ENCODE peak calls at places on chromosomes 7 and 10, in nine cellular contexts. P is breast epithelium, N is spleen, W is tibial nerve, T is heart left ventricle, V is adrenal gland, H is suprapubic skin, Q is thyroid gland, E is body of pancreas. U is an unnamed sample.

GRCh38 chr7:42253316-42253715 is 16.3 kb upstream of the GLI3 start:
- DNase-seq in P (no peak), N (no peak), W (no peak), T (no peak), V (no peak), H (no peak), Q (no peak), E (no peak), U (no peak)

GRCh38 chr7:86130268-86130667 is 513.4 kb upstream of the GRM3 start:
- DNase-seq in P (no peak), N (peak), W (no peak), T (peak), V (no peak), H (no peak), Q (no peak), E (no peak), U (no peak)

GRCh38 chr7:121288894-121289293 is 39.9 kb upstream of the WNT16 start:
- DNase-seq in P (no peak), N (no peak), W (no peak), T (no peak), V (no peak), H (no peak), Q (no peak), E (no peak), U (no peak)

GRCh38 chr10:124693801-124694416 is 50.3 kb downstream of the FAM53B start:
- DNase-seq in P (no peak), N (peak), W (no peak), T (peak), V (no peak), H (no peak), Q (peak), E (peak), U (no peak)

GRCh38 chr10:101778781-101779543 is 3.0 kb upstream of the FGF8 start:
- DNase-seq in P (no peak), N (peak), W (no peak), T (no peak), V (no peak), H (peak), Q (peak), E (peak), U (no peak)

GRCh38 chr10:132606536-132607316 is 69.1 kb downstream of the INPP5A start:
- DNase-seq in P (no peak), N (peak), W (no peak), T (peak), V (peak), H (no peak), Q (peak), E (no peak), U (no peak)

GRCh38 chr7:131546583-131547111 is 9.8 kb downstream of the PODXL start:
- DNase-seq in P (no peak), N (peak), W (no peak), T (no peak), V (no peak), H (no peak), Q (no peak), E (peak), U (no peak)

GRCh38 chr7:129790136-129790535 is 162.6 kb downstream of the UBE2H start:
- DNase-seq in P (no peak), N (no peak), W (no peak), T (no peak), V (no peak), H (no peak), Q (no peak), E (no peak), U (no peak)

GRCh38 chr10:79399242-79399831 is 46.1 kb downstream of the ZCCHC24 start:
- DNase-seq in P (no peak), N (peak), W (peak), T (peak), V (peak), H (peak), Q (peak), E (peak), U (peak)

GRCh38 chr10:15451137-15452094 is 80.3 kb upstream of the FAM171A1 start:
- DNase-seq in P (no peak), N (no peak), W (no peak), T (no peak), V (no peak), H (no peak), Q (no peak), E (no peak), U (no peak)

GRCh38 chr10:73576178-73576889 is 14.8 kb downstream of the USP54 start:
- DNase-seq in P (no peak), N (no peak), W (no peak), T (no peak), V (peak), H (no peak), Q (peak), E (peak), U (no peak)

GRCh38 chr10:63200416-63200815 is 67.3 kb downstream of the NRBF2 start:
- DNase-seq in P (no peak), N (no peak), W (no peak), T (no peak), V (no peak), H (no peak), Q (no peak), E (no peak), U (no peak)

GRCh38 chr7:23334482-23335056 is 35.4 kb downstream of the MALSU1 start:
- DNase-seq in P (peak), N (no peak), W (no peak), T (no peak), V (peak), H (no peak), Q (peak), E (peak), U (no peak)

GRCh38 chr10:29157321-29157720 is 131.5 kb upstream of the LYZL1 start:
- DNase-seq in P (no peak), N (no peak), W (no peak), T (no peak), V (no peak), H (no peak), Q (no peak), E (no peak), U (no peak)

GRCh38 chr7:127392182-127392565 is 334 bp downstream of the ZNF800 start:
- DNase-seq in P (peak), N (peak), W (no peak), T (peak), V (no peak), H (peak), Q (peak), E (peak), U (peak)

GRCh38 chr7:5406957-5407930 is 16.4 kb downstream of the TNRC18 start:
- DNase-seq in P (no peak), N (no peak), W (no peak), T (no peak), V (no peak), H (no peak), Q (no peak), E (no peak), U (no peak)

GRCh38 chr7:114835303-114835702 is 86.6 kb upstream of the MDFIC start:
- DNase-seq in P (no peak), N (no peak), W (no peak), T (no peak), V (no peak), H (no peak), Q (no peak), E (no peak), U (no peak)

GRCh38 chr10:15751048-15751447 is 31.3 kb upstream of the ITGA8 start:
- DNase-seq in P (no peak), N (no peak), W (no peak), T (no peak), V (no peak), H (no peak), Q (no peak), E (no peak), U (no peak)

GRCh38 chr10:78954701-78955100 is 114.1 kb upstream of the ZMIZ1 start:
- DNase-seq in P (no peak), N (no peak), W (no peak), T (no peak), V (no peak), H (no peak), Q (no peak), E (no peak), U (no peak)

GRCh38 chr7:15175103-15175502 is 272.6 kb upstream of the DGKB start:
- DNase-seq in P (no peak), N (no peak), W (no peak), T (no peak), V (no peak), H (no peak), Q (no peak), E (no peak), U (no peak)

GRCh38 chr7:36208406-36208805 is 55.4 kb downstream of the EEPD1 start:
- DNase-seq in P (no peak), N (no peak), W (no peak), T (no peak), V (peak), H (no peak), Q (no peak), E (no peak), U (no peak)

GRCh38 chr10:25493122-25493893 is 318.5 kb downstream of the GPR158 start:
- DNase-seq in P (no peak), N (no peak), W (no peak), T (no peak), V (peak), H (no peak), Q (no peak), E (no peak), U (no peak)

GRCh38 chr7:37833818-37834146 is 14.6 kb upstream of the NME8 start:
- DNase-seq in P (no peak), N (no peak), W (no peak), T (no peak), V (no peak), H (no peak), Q (no peak), E (no peak), U (no peak)

GRCh38 chr7:1854521-1855395 is 184.7 kb downstream of the ELFN1 start:
- DNase-seq in P (peak), N (peak), W (no peak), T (peak), V (no peak), H (peak), Q (peak), E (no peak), U (peak)

GRCh38 chr7:73307436-73307835 is 1.2 kb downstream of the NSUN5 start:
- DNase-seq in P (no peak), N (peak), W (no peak), T (no peak), V (no peak), H (no peak), Q (no peak), E (no peak), U (no peak)

GRCh38 chr10:88076027-88076880 is 212.8 kb downstream of the PTEN start:
- DNase-seq in P (no peak), N (no peak), W (no peak), T (no peak), V (no peak), H (no peak), Q (peak), E (no peak), U (no peak)

GRCh38 chr10:62056660-62057059 is 155.2 kb downstream of the ARID5B start:
- DNase-seq in P (no peak), N (no peak), W (no peak), T (no peak), V (no peak), H (no peak), Q (no peak), E (no peak), U (no peak)

GRCh38 chr10:88538038-88538437 is 45.1 kb downstream of the RNLS start:
- DNase-seq in P (no peak), N (no peak), W (no peak), T (no peak), V (no peak), H (no peak), Q (no peak), E (no peak), U (no peak)

GRCh38 chr7:151231964-151232271 is 365 bp upstream of the CHPF2 start:
- DNase-seq in P (no peak), N (no peak), W (no peak), T (no peak), V (no peak), H (no peak), Q (no peak), E (no peak), U (no peak)

GRCh38 chr7:2876031-2876862 is 32.1 kb upstream of the GNA12 start:
- DNase-seq in P (no peak), N (no peak), W (no peak), T (no peak), V (peak), H (no peak), Q (no peak), E (no peak), U (no peak)

GRCh38 chr10:86365346-86366032 is 1.1 kb downstream of the GRID1 start:
- DNase-seq in P (peak), N (peak), W (peak), T (peak), V (peak), H (peak), Q (peak), E (no peak), U (peak)

GRCh38 chr10:43842496-43842895 is 193.8 kb upstream of the ZNF32 start:
- DNase-seq in P (no peak), N (no peak), W (no peak), T (no peak), V (no peak), H (no peak), Q (no peak), E (no peak), U (no peak)

GRCh38 chr10:65675236-65675635 is 1250.6 kb upstream of the LRRTM3 start:
- DNase-seq in P (no peak), N (no peak), W (no peak), T (no peak), V (no peak), H (no peak), Q (no peak), E (no peak), U (no peak)

GRCh38 chr7:35647171-35647574 is 47.8 kb downstream of the HERPUD2 start:
- DNase-seq in P (no peak), N (no peak), W (no peak), T (no peak), V (peak), H (no peak), Q (no peak), E (peak), U (no peak)

GRCh38 chr10:37654466-37654865 is 202.9 kb downstream of the ZNF248 start:
- DNase-seq in P (no peak), N (no peak), W (no peak), T (no peak), V (no peak), H (no peak), Q (no peak), E (no peak), U (no peak)

GRCh38 chr10:119542990-119543813 is 683 bp upstream of the RGS10 start:
- DNase-seq in P (no peak), N (peak), W (peak), T (peak), V (no peak), H (no peak), Q (peak), E (peak), U (peak)
- TF ChIP-seq POLR2A in P (no peak), N (no peak), W (no peak), T (no peak), V (no peak), H (no peak), Q (no peak), E (no peak), U (no peak)

GRCh38 chr7:75876126-75876881 is 2.5 kb upstream of the RHBDD2 start:
- DNase-seq in P (no peak), N (no peak), W (no peak), T (no peak), V (no peak), H (no peak), Q (no peak), E (no peak), U (no peak)
- H3K4me3 ChIP-seq in P (no peak), N (no peak), W (no peak), T (no peak), V (no peak), H (no peak), Q (no peak), E (no peak), U (no peak)

DNA sequence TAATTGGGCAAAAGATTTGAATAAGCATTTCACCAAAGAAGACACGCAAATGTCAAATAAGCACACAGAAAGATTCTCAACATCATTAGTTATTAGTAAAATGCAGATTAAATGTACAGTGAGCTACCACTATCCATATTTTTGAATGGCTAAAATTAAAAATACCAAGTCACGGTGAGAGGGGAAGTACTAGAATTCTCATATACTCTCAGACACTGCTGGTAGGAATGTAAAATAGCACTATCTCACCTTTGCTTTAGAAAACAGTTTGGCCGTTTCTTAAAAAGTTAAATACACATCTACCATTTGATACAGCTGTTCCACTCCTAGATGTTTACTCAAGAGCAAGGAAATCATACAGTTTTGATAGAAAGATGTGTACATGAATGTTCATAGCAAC is 115.8 kb upstream of the CELF2 start:
- DNase-seq in P (no peak), N (no peak), W (no peak), T (no peak), V (no peak), H (no peak), Q (no peak), E (no peak), U (no peak)
- TF ChIP-seq POLR2A in P (no peak), N (no peak), W (no peak), T (no peak), V (no peak), H (no peak), Q (no peak), E (no peak), U (no peak)

GRCh38 chr7:99210265-99210970 is 2.5 kb upstream of the KPNA7 start:
- DNase-seq in P (no peak), N (no peak), W (no peak), T (no peak), V (no peak), H (no peak), Q (no peak), E (peak), U (peak)

GRCh38 chr7:99209781-99210180 is 1.9 kb upstream of the KPNA7 start:
- DNase-seq in P (no peak), N (no peak), W (no peak), T (no peak), V (no peak), H (no peak), Q (no peak), E (peak), U (no peak)

GRCh38 chr7:99211241-99211602 is 3.3 kb upstream of the KPNA7 start:
- DNase-seq in P (no peak), N (no peak), W (no peak), T (no peak), V (no peak), H (no peak), Q (no peak), E (no peak), U (no peak)
- H3K4me3 ChIP-seq in P (no peak), N (no peak), W (no peak), T (no peak), V (no peak), H (no peak), Q (no peak), E (no peak), U (no peak)

GRCh38 chr7:621572-622285 is 102.1 kb upstream of the PDGFA start:
- DNase-seq in P (no peak), N (peak), W (no peak), T (peak), V (no peak), H (no peak), Q (no peak), E (no peak), U (no peak)
- TF ChIP-seq POLR2A in P (no peak), N (no peak), W (no peak), T (no peak), V (no peak), H (no peak), Q (no peak), E (no peak), U (no peak)

GRCh38 chr10:69492746-69493462 is 41.6 kb downstream of the TSPAN15 start:
- DNase-seq in P (peak), N (peak), W (no peak), T (no peak), V (no peak), H (no peak), Q (no peak), E (no peak), U (no peak)
- H3K4me3 ChIP-seq in P (no peak), N (no peak), W (no peak), T (no peak), V (no peak), H (no peak), Q (no peak), E (no peak), U (no peak)

GRCh38 chr10:112370424-112370819 is 3.5 kb upstream of the ACSL5 start:
- DNase-seq in P (no peak), N (peak), W (no peak), T (no peak), V (no peak), H (no peak), Q (no peak), E (no peak), U (no peak)

GRCh38 chr10:112373912-112374338 is at the start of gene ACSL5:
- DNase-seq in P (no peak), N (no peak), W (no peak), T (no peak), V (no peak), H (no peak), Q (no peak), E (no peak), U (peak)

GRCh38 chr10:112375721-112376577 is 2.0 kb downstream of the ACSL5 start:
- DNase-seq in P (peak), N (peak), W (peak), T (peak), V (peak), H (no peak), Q (peak), E (peak), U (peak)

GRCh38 chr10:112376578-112376855 is 2.6 kb downstream of the ACSL5 start:
- DNase-seq in P (no peak), N (no peak), W (no peak), T (no peak), V (no peak), H (no peak), Q (no peak), E (no peak), U (no peak)

DNA sequence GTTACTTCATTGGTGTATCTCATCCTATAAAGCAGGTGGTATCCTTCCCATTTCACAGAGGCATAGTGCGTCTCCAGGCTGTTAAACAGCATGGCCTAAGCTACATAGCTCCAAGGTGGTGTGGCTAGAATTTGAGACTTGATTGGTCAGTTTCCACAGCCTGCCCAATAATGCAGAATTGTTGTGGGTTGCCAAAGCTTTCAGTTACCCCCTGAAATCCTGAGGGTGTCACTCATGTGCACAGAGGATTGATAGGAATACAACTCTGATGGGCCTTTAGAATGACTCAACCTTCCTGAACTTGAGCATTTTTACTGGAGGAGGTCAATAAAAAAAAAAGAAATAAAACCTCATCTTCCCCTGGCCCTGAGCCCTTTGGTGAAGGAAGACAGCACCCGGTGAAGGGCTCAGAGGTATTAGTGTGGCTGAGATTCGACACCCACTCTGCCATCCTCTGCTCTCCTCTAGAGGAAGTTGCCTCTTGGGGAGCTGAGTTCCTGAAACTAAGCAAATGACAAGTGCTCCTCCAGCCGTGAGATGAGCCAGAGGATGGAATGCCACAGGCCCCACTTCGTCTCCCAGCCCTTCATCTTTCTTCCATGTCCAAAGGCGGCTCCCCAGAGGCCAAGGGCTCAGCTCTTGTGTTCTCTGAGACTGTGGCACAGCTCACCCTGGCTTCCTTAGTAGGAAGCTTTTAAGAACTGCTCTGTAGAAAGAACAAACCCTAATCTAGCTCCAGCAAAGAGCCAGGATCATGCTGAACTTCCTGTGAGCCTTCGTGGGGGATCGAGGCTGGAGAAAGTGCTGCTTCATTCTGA is 1.0 kb downstream of the ACSL5 start:
- DNase-seq in P (no peak), N (peak), W (no peak), T (no peak), V (no peak), H (no peak), Q (peak), E (no peak), U (peak)
- TF ChIP-seq POLR2A in P (no peak), N (no peak), W (no peak), T (no peak), V (no peak), H (no peak), Q (no peak), E (no peak), U (no peak)

DNA sequence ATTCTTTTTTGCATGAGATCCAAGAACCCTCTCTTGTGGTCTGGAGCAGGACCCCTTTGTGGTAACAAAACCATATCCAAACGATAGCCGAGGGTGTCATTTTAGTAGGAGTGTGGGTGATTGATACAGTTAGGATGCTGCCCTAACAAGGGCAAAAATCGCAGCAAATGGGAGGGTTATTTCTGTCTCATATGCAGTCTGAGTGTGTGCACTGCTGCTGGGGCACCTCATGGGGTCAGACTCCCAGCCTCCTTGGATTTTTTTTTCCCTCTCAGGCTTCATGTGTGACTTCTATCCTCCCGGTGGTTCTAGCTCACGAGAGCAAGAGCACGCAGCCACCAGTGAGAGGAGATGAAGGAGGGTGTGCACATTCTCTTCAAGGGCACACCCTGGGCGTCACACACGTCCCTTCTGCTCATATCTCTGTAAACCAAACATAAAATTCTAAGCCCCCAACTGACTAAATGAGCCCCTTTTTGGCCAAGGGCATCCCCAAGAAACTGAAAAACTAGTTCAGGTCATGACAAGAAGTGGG is 28.6 kb upstream of the IL15RA start:
- DNase-seq in P (no peak), N (no peak), W (no peak), T (no peak), V (no peak), H (no peak), Q (no peak), E (no peak), U (no peak)
- H3K4me3 ChIP-seq in P (no peak), N (no peak), W (no peak), T (no peak), V (no peak), H (no peak), Q (no peak), E (no peak), U (no peak)